ENCODE peak calls at places on chromosomes 4 and X, in four cellular contexts. One of them, this sample, is unnamed.

GRCh38 chrX:47143894-47144625 is 442 bp downstream of the NDUFB11 start:
- DNase-seq in psoas muscle: peak; percentile 76
- DNase-seq in right lobe of liver: no peak
- DNase-seq in cardiac muscle cell: peak; percentile 23
- DNase-seq in this sample: no peak

GRCh38 chrX:421646-422325 is 35.1 kb upstream of the PPP2R3B start:
- DNase-seq in psoas muscle: peak; percentile 30
- DNase-seq in cardiac muscle cell: no peak
- DNase-seq in right lobe of liver: peak; percentile 42
- DNase-seq in this sample: no peak

GRCh38 chr4:152102184-152103000 is 341.6 kb upstream of the GATB start:
- DNase-seq in cardiac muscle cell: peak; percentile 24
- DNase-seq in right lobe of liver: no peak
- DNase-seq in psoas muscle: no peak
- DNase-seq in this sample: no peak

GRCh38 chr4:186820371-186820990 is 96.8 kb upstream of the FAT1 start:
- DNase-seq in right lobe of liver: no peak
- DNase-seq in psoas muscle: no peak
- DNase-seq in cardiac muscle cell: peak; percentile 49
- DNase-seq in this sample: no peak

GRCh38 chr4:2935762-2936743 is 27.2 kb downstream of the NOP14 start:
- DNase-seq in right lobe of liver: peak; percentile 42
- DNase-seq in psoas muscle: peak; percentile 50
- DNase-seq in cardiac muscle cell: no peak
- DNase-seq in this sample: no peak

GRCh38 chrX:71533850-71534515 is 1.1 kb downstream of the OGT start:
- DNase-seq in cardiac muscle cell: peak; percentile 59
- DNase-seq in right lobe of liver: peak; percentile 59
- DNase-seq in psoas muscle: peak; percentile 67
- DNase-seq in this sample: no peak

GRCh38 chrX:78075787-78076389 is 28.2 kb upstream of the PGK1 start:
- DNase-seq in cardiac muscle cell: no peak
- DNase-seq in psoas muscle: no peak
- DNase-seq in right lobe of liver: no peak
- DNase-seq in this sample: no peak

GRCh38 chr4:188109157-188109755 is at the start of gene TRIML2:
- DNase-seq in right lobe of liver: no peak
- DNase-seq in psoas muscle: no peak
- DNase-seq in cardiac muscle cell: no peak
- DNase-seq in this sample: no peak

GRCh38 chr4:2076908-2077534 is 17.9 kb downstream of the NAT8L start:
- DNase-seq in cardiac muscle cell: no peak
- DNase-seq in psoas muscle: no peak
- DNase-seq in right lobe of liver: peak; percentile 41
- DNase-seq in this sample: no peak

GRCh38 chrX:102624105-102624504 is 24.8 kb downstream of the ARMCX5 start:
- DNase-seq in right lobe of liver: no peak
- DNase-seq in psoas muscle: no peak
- DNase-seq in cardiac muscle cell: no peak
- DNase-seq in this sample: no peak

GRCh38 chr4:99876946-99877345 is 17.3 kb downstream of the LAMTOR3 start:
- DNase-seq in right lobe of liver: no peak
- DNase-seq in cardiac muscle cell: no peak
- DNase-seq in psoas muscle: no peak
- DNase-seq in this sample: no peak

GRCh38 chr4:163194593-163194992 is 27.9 kb upstream of the NAF1 start:
- DNase-seq in psoas muscle: no peak
- DNase-seq in right lobe of liver: no peak
- DNase-seq in cardiac muscle cell: no peak
- DNase-seq in this sample: no peak

GRCh38 chrX:45515262-45516215 is 314.9 kb upstream of the DIPK2B start:
- DNase-seq in cardiac muscle cell: peak; percentile 26
- DNase-seq in right lobe of liver: peak; percentile 62
- DNase-seq in psoas muscle: peak; percentile 81
- DNase-seq in this sample: no peak

GRCh38 chr4:57265831-57266582 is 155.8 kb upstream of the IGFBP7 start:
- DNase-seq in right lobe of liver: no peak
- DNase-seq in psoas muscle: no peak
- DNase-seq in cardiac muscle cell: peak; percentile 58
- DNase-seq in this sample: peak; percentile 37

GRCh38 chrX:22134681-22135080 is 102.6 kb downstream of the PHEX start:
- DNase-seq in cardiac muscle cell: no peak
- DNase-seq in psoas muscle: no peak
- DNase-seq in right lobe of liver: no peak
- DNase-seq in this sample: no peak

GRCh38 chr4:4614925-4615678 is 73.3 kb upstream of the STX18 start:
- DNase-seq in cardiac muscle cell: no peak
- DNase-seq in right lobe of liver: no peak
- DNase-seq in psoas muscle: no peak
- DNase-seq in this sample: no peak

GRCh38 chr4:6476893-6477292 is 4.5 kb upstream of the PPP2R2C start:
- DNase-seq in psoas muscle: no peak
- DNase-seq in cardiac muscle cell: no peak
- DNase-seq in right lobe of liver: no peak
- DNase-seq in this sample: no peak

GRCh38 chrX:108165349-108166111 is 74.0 kb downstream of the ATG4A start:
- DNase-seq in right lobe of liver: no peak
- DNase-seq in psoas muscle: no peak
- DNase-seq in cardiac muscle cell: peak; percentile 67
- DNase-seq in this sample: no peak

GRCh38 chr4:165192500-165192898 is 14.9 kb upstream of the KLHL2 start:
- DNase-seq in psoas muscle: no peak
- DNase-seq in right lobe of liver: no peak
- DNase-seq in cardiac muscle cell: no peak
- DNase-seq in this sample: no peak

GRCh38 chrX:34655496-34656258 is 1.4 kb downstream of the TMEM47 start:
- DNase-seq in psoas muscle: no peak
- DNase-seq in cardiac muscle cell: peak; percentile 27
- DNase-seq in right lobe of liver: no peak
- DNase-seq in this sample: no peak

GRCh38 chrX:129360175-129360574 is 163.1 kb downstream of the SMARCA1 start:
- DNase-seq in right lobe of liver: no peak
- DNase-seq in cardiac muscle cell: peak; percentile 61
- DNase-seq in psoas muscle: no peak
- DNase-seq in this sample: no peak

GRCh38 chrX:151724563-151725337 is 8.9 kb downstream of the FATE1 start:
- DNase-seq in right lobe of liver: peak; percentile 22
- DNase-seq in cardiac muscle cell: no peak
- DNase-seq in psoas muscle: no peak
- DNase-seq in this sample: no peak

GRCh38 chr4:106522839-106523238 is 154.3 kb upstream of the GIMD1 start:
- DNase-seq in psoas muscle: no peak
- DNase-seq in right lobe of liver: no peak
- DNase-seq in cardiac muscle cell: no peak
- DNase-seq in this sample: no peak

GRCh38 chrX:44996282-44996681 is 123.3 kb downstream of the KDM6A start:
- DNase-seq in right lobe of liver: no peak
- DNase-seq in psoas muscle: no peak
- DNase-seq in cardiac muscle cell: no peak
- DNase-seq in this sample: no peak

GRCh38 chr4:5019274-5019673 is at the start of gene CYTL1:
- DNase-seq in right lobe of liver: no peak
- DNase-seq in psoas muscle: no peak
- DNase-seq in cardiac muscle cell: peak; percentile 12
- DNase-seq in this sample: no peak

GRCh38 chr4:185219551-185220344 is 10.3 kb downstream of the SNX25 start:
- DNase-seq in psoas muscle: peak; percentile 66
- DNase-seq in cardiac muscle cell: no peak
- DNase-seq in right lobe of liver: no peak
- DNase-seq in this sample: no peak

GRCh38 chr4:123256006-123256405 is 140.6 kb upstream of the SPRY1 start:
- DNase-seq in right lobe of liver: no peak
- DNase-seq in psoas muscle: no peak
- DNase-seq in cardiac muscle cell: no peak
- DNase-seq in this sample: no peak

GRCh38 chrX:8345473-8345872 is 119.2 kb upstream of the VCX3B start:
- DNase-seq in right lobe of liver: no peak
- DNase-seq in psoas muscle: no peak
- DNase-seq in cardiac muscle cell: no peak
- DNase-seq in this sample: no peak

GRCh38 chr4:10664408-10664807 is 20.2 kb downstream of the CLNK start:
- DNase-seq in right lobe of liver: no peak
- DNase-seq in psoas muscle: no peak
- DNase-seq in cardiac muscle cell: no peak
- DNase-seq in this sample: no peak

GRCh38 chrX:700936-701335 is 70.3 kb downstream of the SHOX start:
- DNase-seq in psoas muscle: no peak
- DNase-seq in right lobe of liver: no peak
- DNase-seq in cardiac muscle cell: no peak
- DNase-seq in this sample: no peak

GRCh38 chr4:148782284-148782683 is 340.1 kb upstream of the NR3C2 start:
- DNase-seq in psoas muscle: no peak
- DNase-seq in cardiac muscle cell: peak; percentile 20
- DNase-seq in right lobe of liver: no peak
- DNase-seq in this sample: peak; percentile 52

GRCh38 chrX:40260123-40260751 is 162.5 kb upstream of the BCOR start:
- DNase-seq in cardiac muscle cell: peak; percentile 37
- DNase-seq in psoas muscle: no peak
- DNase-seq in right lobe of liver: no peak
- DNase-seq in this sample: no peak

GRCh38 chr4:61273237-61273636 is 73.1 kb downstream of the ADGRL3 start:
- DNase-seq in psoas muscle: no peak
- DNase-seq in right lobe of liver: no peak
- DNase-seq in cardiac muscle cell: no peak
- DNase-seq in this sample: no peak

GRCh38 chr4:60729194-60729593 is 470.9 kb upstream of the ADGRL3 start:
- DNase-seq in psoas muscle: no peak
- DNase-seq in cardiac muscle cell: no peak
- DNase-seq in right lobe of liver: no peak
- DNase-seq in this sample: no peak

GRCh38 chrX:14802943-14803710 is 69.7 kb downstream of the FANCB start:
- DNase-seq in psoas muscle: no peak
- DNase-seq in cardiac muscle cell: no peak
- DNase-seq in right lobe of liver: no peak
- DNase-seq in this sample: no peak

GRCh38 chr4:15778191-15778741 is at the start of gene CD38:
- DNase-seq in cardiac muscle cell: peak; percentile 29
- DNase-seq in psoas muscle: peak; percentile 73
- DNase-seq in right lobe of liver: peak; percentile 70
- DNase-seq in this sample: no peak

GRCh38 chrX:123830309-123830708 is 29.5 kb upstream of the XIAP start:
- DNase-seq in cardiac muscle cell: no peak
- DNase-seq in right lobe of liver: peak; percentile 61
- DNase-seq in psoas muscle: no peak
- DNase-seq in this sample: no peak

GRCh38 chrX:23779025-23779424 is 3.9 kb upstream of the SAT1 start:
- DNase-seq in right lobe of liver: no peak
- DNase-seq in psoas muscle: no peak
- DNase-seq in cardiac muscle cell: no peak
- DNase-seq in this sample: no peak

DNA sequence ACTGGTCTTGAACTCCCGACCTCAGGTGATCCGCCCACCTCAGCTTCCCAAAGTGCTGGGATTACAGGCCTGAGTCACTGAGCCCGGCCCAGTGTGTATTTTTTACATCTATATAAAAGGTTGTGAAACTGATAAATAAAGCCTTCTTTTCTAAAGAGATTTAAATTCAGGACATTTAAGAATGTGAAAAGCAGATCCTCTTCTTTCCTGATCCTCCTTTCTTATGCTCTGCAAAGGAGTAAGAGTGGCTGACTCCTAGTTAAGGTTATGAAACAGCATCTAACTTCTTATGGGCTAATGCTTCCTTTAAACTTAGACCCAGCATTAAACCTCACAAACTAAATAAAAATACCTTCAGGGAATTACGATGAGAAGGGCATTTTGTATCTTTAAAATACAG is 197.7 kb upstream of the MAB21L2 start:
- DNase-seq in psoas muscle: no peak
- DNase-seq in right lobe of liver: no peak
- DNase-seq in cardiac muscle cell: no peak
- DNase-seq in this sample: no peak
- H3K4me3 ChIP-seq in psoas muscle: no peak overlapping the region
- H3K4me3 ChIP-seq in right lobe of liver: no peak overlapping the region
- H3K4me3 ChIP-seq in cardiac muscle cell: no peak overlapping the region
- H3K4me3 ChIP-seq in this sample: no peak overlapping the region

DNA sequence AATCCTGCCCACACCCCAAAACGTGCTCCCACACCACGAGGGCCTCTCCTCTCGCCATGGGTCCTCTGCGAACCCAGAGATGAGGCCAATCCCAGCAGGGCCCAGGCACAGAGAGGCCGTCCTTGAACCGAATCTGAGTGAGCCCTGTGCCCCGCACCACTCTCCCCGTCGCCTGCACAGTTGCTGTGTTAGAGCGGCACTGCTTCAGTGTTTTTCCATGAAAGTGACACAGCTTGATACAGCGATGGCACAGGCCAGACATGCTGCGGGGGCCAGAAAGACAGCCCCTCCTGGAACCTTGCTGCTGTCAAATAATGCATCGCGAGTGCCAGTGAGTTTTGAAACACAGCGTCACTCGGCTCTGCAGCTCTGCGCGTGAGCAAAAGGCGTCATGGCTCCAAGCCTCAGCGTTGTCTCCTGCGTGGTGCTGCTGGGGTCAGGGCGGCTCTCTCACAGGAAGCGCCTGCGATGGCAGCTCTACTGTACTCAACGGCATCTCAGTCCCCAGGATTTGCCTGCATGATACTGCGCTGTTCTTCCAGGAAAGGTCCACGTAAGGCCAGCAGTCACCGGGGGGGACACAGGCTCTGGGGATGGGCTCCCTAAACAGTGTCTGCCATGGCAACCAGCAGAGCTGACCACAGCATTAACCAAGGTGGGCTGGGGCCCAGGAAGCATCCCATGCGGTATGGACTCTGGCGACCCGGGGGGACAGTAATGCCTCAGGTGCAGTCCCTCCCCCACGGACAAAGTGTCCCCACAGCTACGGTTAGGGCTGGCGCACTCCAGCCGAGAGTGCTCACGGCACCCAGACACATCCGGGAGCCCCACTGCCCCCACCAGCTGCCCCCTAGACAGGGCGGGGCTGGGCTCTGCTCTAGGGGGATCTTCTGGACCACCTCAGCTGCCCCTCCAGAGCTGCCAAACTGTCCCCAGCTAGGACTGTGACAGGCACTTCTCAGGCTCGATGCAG is 63.1 kb downstream of the ACOX3 start:
- DNase-seq in psoas muscle: peak; percentile 38
- DNase-seq in cardiac muscle cell: no peak
- DNase-seq in right lobe of liver: no peak
- DNase-seq in this sample: no peak
- H3K4me1 ChIP-seq in psoas muscle: peaks cover 19% of the 10 kb centered on the region
- H3K4me1 ChIP-seq in cardiac muscle cell: no peaks in the 10 kb centered on the region
- H3K4me1 ChIP-seq in right lobe of liver: no peaks in the 10 kb centered on the region
- H3K4me1 ChIP-seq in this sample: peaks cover 3% of the 10 kb centered on the region

DNA sequence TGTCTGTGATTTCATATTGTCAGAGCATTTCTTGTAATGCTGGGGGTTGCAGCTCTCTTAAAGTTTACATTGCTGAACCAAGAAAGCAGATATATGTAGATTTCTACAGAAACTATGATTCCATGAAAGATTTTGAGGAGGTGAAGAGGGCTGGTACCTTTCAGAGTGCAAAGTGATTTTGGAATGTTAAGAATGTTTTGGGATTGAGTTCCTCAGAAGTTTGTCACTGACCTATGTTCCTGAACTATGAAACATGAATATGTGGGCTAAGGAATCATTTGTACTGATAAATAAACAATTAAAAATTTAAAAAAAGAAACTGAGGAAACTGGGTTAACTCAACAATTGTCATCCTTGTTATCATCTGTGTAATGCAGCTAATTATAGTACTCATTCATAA is 12.3 kb upstream of the CHIC2 start:
- DNase-seq in right lobe of liver: no peak
- DNase-seq in cardiac muscle cell: no peak
- DNase-seq in psoas muscle: no peak
- DNase-seq in this sample: no peak
- H3K4me3 ChIP-seq in right lobe of liver: no peak overlapping the region
- H3K4me3 ChIP-seq in cardiac muscle cell: no peak overlapping the region
- H3K4me3 ChIP-seq in psoas muscle: no peak overlapping the region
- H3K4me3 ChIP-seq in this sample: no peak overlapping the region

GRCh38 chr4:168852933-168853713 is 156.9 kb downstream of the CBR4 start:
- DNase-seq in psoas muscle: no peak
- DNase-seq in cardiac muscle cell: no peak
- DNase-seq in right lobe of liver: no peak
- DNase-seq in this sample: no peak
- H3K4me1 ChIP-seq in psoas muscle: peaks cover 63% of the 10 kb centered on the region
- H3K4me1 ChIP-seq in cardiac muscle cell: peaks cover 31% of the 10 kb centered on the region
- H3K4me1 ChIP-seq in right lobe of liver: no peaks in the 10 kb centered on the region
- H3K4me1 ChIP-seq in this sample: no peaks in the 10 kb centered on the region

This sample was measured in iPS DF 6.9.